ENCODE peak calls at places on chromosomes 4 and X, in six cellular contexts. One of them, this sample, is unnamed.

GRCh38 chr4:30718021-30718888 is 1.9 kb upstream of the PCDH7 start:
- DNase-seq in brain microvascular endothelial cell: peak; percentile 18
- DNase-seq in Caco-2: peak; percentile 60
- DNase-seq in prostate gland: peak; percentile 42
- DNase-seq in neural progenitor cell: peak; percentile 76
- DNase-seq in ovary: peak; percentile 18
- DNase-seq in this sample: peak; percentile 90

GRCh38 chr4:124937993-124938392 is 225.5 kb upstream of the ANKRD50 start:
- DNase-seq in ovary: no peak
- DNase-seq in brain microvascular endothelial cell: no peak
- DNase-seq in neural progenitor cell: no peak
- DNase-seq in Caco-2: no peak
- DNase-seq in prostate gland: no peak
- DNase-seq in this sample: no peak

GRCh38 chr4:55001538-55001937 is 123.9 kb downstream of the KDR start:
- DNase-seq in ovary: no peak
- DNase-seq in brain microvascular endothelial cell: peak; percentile 4
- DNase-seq in neural progenitor cell: no peak
- DNase-seq in Caco-2: no peak
- DNase-seq in prostate gland: no peak
- DNase-seq in this sample: no peak

GRCh38 chr4:62816566-62816965 is 1592.7 kb downstream of the TECRL start:
- DNase-seq in prostate gland: no peak
- DNase-seq in brain microvascular endothelial cell: no peak
- DNase-seq in neural progenitor cell: no peak
- DNase-seq in Caco-2: no peak
- DNase-seq in ovary: no peak
- DNase-seq in this sample: no peak

GRCh38 chrX:70755850-70756249 is 152.7 kb downstream of the TEX11 start:
- DNase-seq in neural progenitor cell: peak; percentile 55
- DNase-seq in brain microvascular endothelial cell: no peak
- DNase-seq in prostate gland: no peak
- DNase-seq in ovary: no peak
- DNase-seq in Caco-2: no peak
- DNase-seq in this sample: no peak

GRCh38 chrX:153520286-153520917 is 3.0 kb downstream of the ATP2B3 start:
- DNase-seq in brain microvascular endothelial cell: no peak
- DNase-seq in ovary: no peak
- DNase-seq in prostate gland: no peak
- DNase-seq in neural progenitor cell: no peak
- DNase-seq in Caco-2: no peak
- DNase-seq in this sample: no peak

GRCh38 chr4:178241601-178242118 is 799.4 kb upstream of the AGA start:
- DNase-seq in prostate gland: no peak
- DNase-seq in brain microvascular endothelial cell: no peak
- DNase-seq in neural progenitor cell: no peak
- DNase-seq in Caco-2: no peak
- DNase-seq in ovary: no peak
- DNase-seq in this sample: no peak

GRCh38 chrX:24149346-24150050 is at the start of gene ZFX:
- DNase-seq in brain microvascular endothelial cell: peak; percentile 64
- DNase-seq in prostate gland: peak; percentile 9
- DNase-seq in neural progenitor cell: peak; percentile 78
- DNase-seq in Caco-2: peak; percentile 65
- DNase-seq in ovary: peak; percentile 74
- DNase-seq in this sample: peak; percentile 90

GRCh38 chrX:71578253-71579135 is at the start of gene GCNA:
- DNase-seq in prostate gland: no peak
- DNase-seq in Caco-2: no peak
- DNase-seq in neural progenitor cell: no peak
- DNase-seq in ovary: no peak
- DNase-seq in brain microvascular endothelial cell: no peak
- DNase-seq in this sample: no peak

GRCh38 chrX:110146521-110146920 is 143.6 kb downstream of the TMEM164 start:
- DNase-seq in Caco-2: peak; percentile 53
- DNase-seq in ovary: peak; percentile 63
- DNase-seq in prostate gland: peak; percentile 8
- DNase-seq in neural progenitor cell: peak; percentile 64
- DNase-seq in brain microvascular endothelial cell: peak; percentile 15
- DNase-seq in this sample: no peak

GRCh38 chrX:99301990-99302389 is 1108.1 kb downstream of the PCDH19 start:
- DNase-seq in brain microvascular endothelial cell: no peak
- DNase-seq in neural progenitor cell: peak; percentile 71
- DNase-seq in ovary: no peak
- DNase-seq in Caco-2: peak; percentile 9
- DNase-seq in prostate gland: no peak
- DNase-seq in this sample: no peak

GRCh38 chrX:9942086-9942485 is 25.1 kb upstream of the CLDN34 start:
- DNase-seq in brain microvascular endothelial cell: no peak
- DNase-seq in neural progenitor cell: no peak
- DNase-seq in Caco-2: no peak
- DNase-seq in prostate gland: no peak
- DNase-seq in ovary: no peak
- DNase-seq in this sample: no peak

GRCh38 chr4:113858924-113859323 is 97.4 kb upstream of the CAMK2D start:
- DNase-seq in neural progenitor cell: no peak
- DNase-seq in prostate gland: no peak
- DNase-seq in brain microvascular endothelial cell: no peak
- DNase-seq in ovary: no peak
- DNase-seq in Caco-2: no peak
- DNase-seq in this sample: no peak

GRCh38 chrX:42290608-42291007 is 367.3 kb upstream of the CASK start:
- DNase-seq in neural progenitor cell: peak; percentile 11
- DNase-seq in Caco-2: no peak
- DNase-seq in prostate gland: no peak
- DNase-seq in ovary: no peak
- DNase-seq in brain microvascular endothelial cell: peak; percentile 1
- DNase-seq in this sample: no peak

GRCh38 chr4:4668355-4669210 is 126.7 kb upstream of the STX18 start:
- DNase-seq in ovary: no peak
- DNase-seq in Caco-2: no peak
- DNase-seq in prostate gland: no peak
- DNase-seq in neural progenitor cell: no peak
- DNase-seq in brain microvascular endothelial cell: no peak
- DNase-seq in this sample: no peak

GRCh38 chr4:18203936-18204335 is 182.4 kb upstream of the LCORL start:
- DNase-seq in Caco-2: no peak
- DNase-seq in ovary: no peak
- DNase-seq in prostate gland: no peak
- DNase-seq in brain microvascular endothelial cell: no peak
- DNase-seq in neural progenitor cell: no peak
- DNase-seq in this sample: no peak

GRCh38 chr4:57044996-57045395 is 65.2 kb downstream of the IGFBP7 start:
- DNase-seq in prostate gland: no peak
- DNase-seq in brain microvascular endothelial cell: no peak
- DNase-seq in ovary: no peak
- DNase-seq in Caco-2: no peak
- DNase-seq in neural progenitor cell: no peak
- DNase-seq in this sample: no peak

DNA sequence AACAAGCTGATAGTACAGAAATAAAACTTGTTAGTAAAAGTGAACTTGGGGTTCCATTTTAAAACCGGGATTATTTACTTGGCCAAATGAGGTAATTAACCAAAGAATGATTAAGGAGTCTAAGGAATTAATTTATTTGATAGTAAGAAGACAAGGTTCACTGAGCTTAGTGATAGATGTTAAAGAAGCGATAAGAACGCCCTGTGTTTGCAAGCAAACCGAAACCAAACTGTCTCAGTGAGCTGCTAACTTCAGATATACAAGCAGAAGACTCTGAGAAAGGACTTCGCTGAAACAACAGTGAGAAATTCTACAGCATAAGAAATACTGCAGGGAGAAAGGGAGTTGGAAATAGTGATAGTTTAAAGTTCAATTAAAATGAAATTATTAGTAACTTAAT is 37.6 kb upstream of the SHISA3 start:
- DNase-seq in Caco-2: no peak
- DNase-seq in prostate gland: no peak
- DNase-seq in ovary: no peak
- DNase-seq in brain microvascular endothelial cell: no peak
- DNase-seq in neural progenitor cell: no peak
- DNase-seq in this sample: no peak
- H3K4me3 ChIP-seq in Caco-2: no peak overlapping the region
- H3K4me3 ChIP-seq in prostate gland: no peak overlapping the region
- H3K4me3 ChIP-seq in ovary: no peak overlapping the region
- H3K4me3 ChIP-seq in brain microvascular endothelial cell: no peak overlapping the region
- H3K4me3 ChIP-seq in neural progenitor cell: no peak overlapping the region
- H3K4me3 ChIP-seq in this sample: no peak overlapping the region

GRCh38 chrX:2490634-2491033 is 10.1 kb downstream of the DHRSX start:
- DNase-seq in prostate gland: no peak
- DNase-seq in ovary: no peak
- DNase-seq in neural progenitor cell: no peak
- DNase-seq in brain microvascular endothelial cell: no peak
- DNase-seq in Caco-2: no peak
- DNase-seq in this sample: no peak

GRCh38 chrX:2495595-2495994 is 5.2 kb downstream of the DHRSX start:
- DNase-seq in ovary: no peak
- DNase-seq in Caco-2: no peak
- DNase-seq in neural progenitor cell: no peak
- DNase-seq in prostate gland: no peak
- DNase-seq in brain microvascular endothelial cell: no peak
- DNase-seq in this sample: no peak

GRCh38 chrX:2489446-2490445 is 11.0 kb downstream of the DHRSX start:
- DNase-seq in prostate gland: no peak
- DNase-seq in ovary: no peak
- DNase-seq in Caco-2: no peak
- DNase-seq in neural progenitor cell: no peak
- DNase-seq in brain microvascular endothelial cell: no peak
- DNase-seq in this sample: no peak

GRCh38 chrX:2488621-2489285 is 12.0 kb downstream of the DHRSX start:
- DNase-seq in ovary: no peak
- DNase-seq in Caco-2: no peak
- DNase-seq in neural progenitor cell: no peak
- DNase-seq in brain microvascular endothelial cell: no peak
- DNase-seq in prostate gland: no peak
- DNase-seq in this sample: no peak

DNA sequence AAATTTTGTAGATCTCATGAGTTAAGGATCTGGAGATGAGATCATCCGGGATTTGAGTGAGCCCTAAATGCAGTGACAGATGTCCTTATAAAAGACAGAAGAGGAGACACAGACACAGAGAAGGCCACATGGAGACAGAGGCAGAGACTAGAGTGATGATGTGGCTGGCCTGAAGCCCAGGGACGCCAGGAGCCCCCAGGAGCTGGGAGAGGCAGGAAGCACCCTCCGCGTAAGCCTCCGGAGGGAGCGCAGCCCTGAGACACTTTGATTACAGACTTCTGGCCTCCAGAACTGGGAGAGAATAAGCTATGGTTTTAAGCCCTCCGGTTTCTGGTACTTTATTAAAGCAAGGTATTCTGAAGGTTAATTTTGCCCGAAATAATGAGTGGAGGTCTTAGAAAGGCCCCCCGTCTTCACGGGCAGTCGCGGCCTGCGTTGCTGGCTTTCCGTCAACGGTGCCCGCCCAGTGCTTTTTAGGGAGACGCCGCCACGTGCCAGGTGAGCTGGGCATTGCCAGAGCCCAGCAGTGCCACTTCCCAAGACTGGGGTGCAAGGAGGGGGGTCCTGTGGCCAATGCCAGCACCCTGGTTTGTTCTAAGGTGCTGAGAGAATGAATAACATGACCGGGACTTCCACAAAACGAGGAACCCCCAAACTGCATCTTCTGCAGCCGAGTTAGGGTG is 8.1 kb downstream of the DHRSX start:
- DNase-seq in brain microvascular endothelial cell: no peak
- DNase-seq in ovary: no peak
- DNase-seq in prostate gland: no peak
- DNase-seq in neural progenitor cell: no peak
- DNase-seq in Caco-2: no peak
- DNase-seq in this sample: no peak
- H3K36me3 ChIP-seq in brain microvascular endothelial cell: peaks cover 34% of the 10 kb centered on the region
- H3K36me3 ChIP-seq in ovary: no peaks in the 10 kb centered on the region
- H3K36me3 ChIP-seq in prostate gland: no peaks in the 10 kb centered on the region
- H3K36me3 ChIP-seq in neural progenitor cell: no peaks in the 10 kb centered on the region
- H3K36me3 ChIP-seq in Caco-2: peaks cover 17% of the 10 kb centered on the region
- H3K36me3 ChIP-seq in this sample: peaks cover 16% of the 10 kb centered on the region

DNA sequence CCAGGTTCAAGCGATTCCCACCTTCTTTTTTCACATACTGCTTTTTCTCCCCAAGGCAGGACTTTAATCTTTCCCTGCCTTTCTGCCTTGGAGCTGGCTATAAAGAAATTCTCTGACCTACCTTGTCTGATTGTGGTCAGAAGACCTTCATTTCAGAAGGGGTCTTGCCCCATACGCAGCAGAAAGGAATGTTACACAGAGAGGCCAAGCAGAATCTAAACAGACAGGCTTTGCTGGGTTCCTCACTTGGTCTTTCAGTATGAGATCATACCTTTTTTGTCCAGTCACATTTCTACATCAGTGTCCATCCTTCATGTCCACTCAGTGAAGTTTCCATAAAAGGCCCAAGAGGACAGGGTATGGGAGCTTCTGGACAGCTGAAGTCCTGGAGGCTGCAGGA is 108.3 kb upstream of the RBPJ start:
- DNase-seq in brain microvascular endothelial cell: no peak
- DNase-seq in neural progenitor cell: no peak
- DNase-seq in prostate gland: no peak
- DNase-seq in Caco-2: no peak
- DNase-seq in ovary: no peak
- DNase-seq in this sample: no peak
- H3K27me3 ChIP-seq in brain microvascular endothelial cell: no peaks in the 10 kb centered on the region
- H3K27me3 ChIP-seq in neural progenitor cell: no peaks in the 10 kb centered on the region
- H3K27me3 ChIP-seq in prostate gland: no peaks in the 10 kb centered on the region
- H3K27me3 ChIP-seq in Caco-2: no peaks in the 10 kb centered on the region
- H3K27me3 ChIP-seq in ovary: no peaks in the 10 kb centered on the region
- H3K27me3 ChIP-seq in this sample: no peaks in the 10 kb centered on the region

DNA sequence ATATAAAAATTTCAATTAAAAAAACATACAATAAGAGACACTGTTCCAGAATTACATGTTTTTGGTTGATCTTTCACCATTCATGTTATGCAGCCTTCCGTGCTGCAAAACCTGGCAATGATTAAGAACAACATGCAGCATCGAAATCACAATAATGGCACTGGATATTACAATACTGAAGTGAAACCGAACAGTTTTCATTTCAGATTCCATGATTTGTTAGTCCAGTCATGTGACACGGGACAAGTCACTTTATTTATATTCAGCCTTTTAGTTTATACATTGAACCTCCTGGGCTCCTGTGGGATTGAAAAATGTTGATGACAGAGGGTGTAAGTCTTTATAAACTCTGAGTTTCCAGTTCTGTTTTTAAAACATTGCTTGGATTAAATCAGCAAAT is 142.5 kb upstream of the TTC29 start:
- DNase-seq in brain microvascular endothelial cell: no peak
- DNase-seq in ovary: no peak
- DNase-seq in prostate gland: no peak
- DNase-seq in Caco-2: no peak
- DNase-seq in neural progenitor cell: no peak
- DNase-seq in this sample: no peak
- H3K4me3 ChIP-seq in brain microvascular endothelial cell: no peak overlapping the region
- H3K4me3 ChIP-seq in ovary: no peak overlapping the region
- H3K4me3 ChIP-seq in prostate gland: no peak overlapping the region
- H3K4me3 ChIP-seq in Caco-2: no peak overlapping the region
- H3K4me3 ChIP-seq in neural progenitor cell: no peak overlapping the region
- H3K4me3 ChIP-seq in this sample: peak overlapping the region; percentile 16